ENCODE peak calls at places on chromosomes 1 and 21, in six cellular contexts. O, V, T, N, K and M are unnamed samples.

GRCh38 chr1:110150330-110151174 is at the start of gene SLC6A17:
- DNase-seq in N (no peak), T (peak), O (no peak), K (no peak), V (peak), M (no peak)

GRCh38 chr1:2523891-2524609 is 2.3 kb downstream of the PANK4 start:
- DNase-seq in V (no peak), T (no peak), O (no peak), K (no peak), N (peak), M (no peak)

GRCh38 chr1:235397733-235398132 is 30.5 kb downstream of the TBCE start:
- DNase-seq in T (no peak), O (no peak), N (no peak), K (no peak), V (peak), M (no peak)

GRCh38 chr1:33517596-33518250 is 45.3 kb downstream of the ZSCAN20 start:
- DNase-seq in N (no peak), T (no peak), O (no peak), K (no peak), V (peak), M (no peak)

GRCh38 chr1:63112155-63112914 is 210.0 kb upstream of the FOXD3 start:
- DNase-seq in O (no peak), V (peak), N (no peak), T (peak), K (no peak), M (no peak)

GRCh38 chr1:107599220-107599619 is 365.8 kb downstream of the VAV3 start:
- DNase-seq in N (no peak), K (no peak), T (no peak), O (no peak), V (no peak), M (no peak)

GRCh38 chr1:153058826-153059784 is 1.8 kb upstream of the SPRR2A start:
- DNase-seq in V (no peak), N (no peak), O (no peak), K (no peak), T (no peak), M (no peak)

GRCh38 chr1:4801192-4801924 is 146.9 kb downstream of the AJAP1 start:
- DNase-seq in V (peak), T (no peak), N (no peak), O (peak), K (peak), M (no peak)

GRCh38 chr1:65948609-65949229 is 156.0 kb downstream of the PDE4B start:
- DNase-seq in T (no peak), N (no peak), V (peak), O (no peak), K (no peak), M (no peak)

GRCh38 chr21:43308511-43309283 is 118.2 kb downstream of the SIK1 start:
- DNase-seq in N (no peak), K (peak), T (no peak), V (no peak), O (no peak), M (no peak)

GRCh38 chr1:208025036-208025435 is 114.1 kb upstream of the CD34 start:
- DNase-seq in T (no peak), O (peak), K (no peak), N (no peak), V (peak), M (no peak)

GRCh38 chr1:181986907-181987305 is 74.6 kb downstream of the ZNF648 start:
- DNase-seq in O (no peak), N (no peak), T (no peak), K (no peak), V (no peak), M (no peak)

GRCh38 chr1:31243451-31244286 is 4.0 kb upstream of the NKAIN1 start:
- DNase-seq in N (no peak), K (no peak), V (peak), O (no peak), T (no peak), M (no peak)

GRCh38 chr1:236608930-236609726 is 4.8 kb upstream of the HEATR1 start:
- DNase-seq in N (no peak), V (peak), T (peak), K (no peak), O (peak), M (no peak)

GRCh38 chr1:241423541-241424479 is 66.8 kb upstream of the RGS7 start:
- DNase-seq in V (peak), T (peak), K (no peak), N (no peak), O (no peak), M (no peak)

GRCh38 chr1:116510361-116510760 is 60.5 kb downstream of the CD58 start:
- DNase-seq in N (no peak), T (no peak), O (no peak), K (no peak), V (peak), M (no peak)

GRCh38 chr1:119276558-119276957 is 92.0 kb upstream of the HAO2 start:
- DNase-seq in K (no peak), N (no peak), O (no peak), V (no peak), T (peak), M (peak)

GRCh38 chr1:153277852-153278251 is 18.4 kb downstream of the LORICRIN start:
- DNase-seq in V (no peak), K (no peak), N (no peak), T (no peak), O (no peak), M (no peak)

GRCh38 chr1:98103617-98104284 is 182.9 kb upstream of the DPYD start:
- DNase-seq in K (no peak), O (no peak), V (no peak), T (peak), N (no peak), M (no peak)

GRCh38 chr1:64073705-64074104 is 129.7 kb upstream of the UBE2U start:
- DNase-seq in N (no peak), T (peak), V (no peak), K (no peak), O (peak), M (no peak)

GRCh38 chr1:28602536-28603439 is 10.7 kb downstream of the RAB42 start:
- DNase-seq in T (peak), V (peak), O (peak), K (no peak), N (no peak), M (peak)

GRCh38 chr1:30618335-30618747 is 105.0 kb downstream of the MATN1 start:
- DNase-seq in K (no peak), O (no peak), T (no peak), V (peak), N (no peak), M (no peak)

GRCh38 chr1:17958704-17959103 is 148.9 kb upstream of the IGSF21 start:
- DNase-seq in K (no peak), V (no peak), T (no peak), O (no peak), N (no peak), M (no peak)

GRCh38 chr1:202010042-202011015 is at the start of gene ELF3:
- DNase-seq in T (peak), V (no peak), O (no peak), K (peak), N (no peak), M (peak)

GRCh38 chr1:202009326-202010031 is 908 bp upstream of the ELF3 start:
- DNase-seq in V (peak), T (peak), O (peak), K (peak), N (peak), M (peak)

GRCh38 chr1:202007279-202007678 is 3.1 kb upstream of the ELF3 start:
- DNase-seq in T (no peak), K (no peak), O (no peak), N (no peak), V (no peak), M (no peak)

GRCh38 chr1:202005958-202006357 is 4.4 kb upstream of the ELF3 start:
- DNase-seq in V (no peak), T (no peak), N (no peak), O (no peak), K (no peak), M (no peak)

GRCh38 chr1:202007703-202008489 is 2.5 kb upstream of the ELF3 start:
- DNase-seq in T (no peak), N (no peak), V (no peak), K (peak), O (no peak), M (peak)
- H3K4me3 ChIP-seq in T (no peak), N (no peak), V (no peak), K (peak), O (no peak), M (no peak)

DNA sequence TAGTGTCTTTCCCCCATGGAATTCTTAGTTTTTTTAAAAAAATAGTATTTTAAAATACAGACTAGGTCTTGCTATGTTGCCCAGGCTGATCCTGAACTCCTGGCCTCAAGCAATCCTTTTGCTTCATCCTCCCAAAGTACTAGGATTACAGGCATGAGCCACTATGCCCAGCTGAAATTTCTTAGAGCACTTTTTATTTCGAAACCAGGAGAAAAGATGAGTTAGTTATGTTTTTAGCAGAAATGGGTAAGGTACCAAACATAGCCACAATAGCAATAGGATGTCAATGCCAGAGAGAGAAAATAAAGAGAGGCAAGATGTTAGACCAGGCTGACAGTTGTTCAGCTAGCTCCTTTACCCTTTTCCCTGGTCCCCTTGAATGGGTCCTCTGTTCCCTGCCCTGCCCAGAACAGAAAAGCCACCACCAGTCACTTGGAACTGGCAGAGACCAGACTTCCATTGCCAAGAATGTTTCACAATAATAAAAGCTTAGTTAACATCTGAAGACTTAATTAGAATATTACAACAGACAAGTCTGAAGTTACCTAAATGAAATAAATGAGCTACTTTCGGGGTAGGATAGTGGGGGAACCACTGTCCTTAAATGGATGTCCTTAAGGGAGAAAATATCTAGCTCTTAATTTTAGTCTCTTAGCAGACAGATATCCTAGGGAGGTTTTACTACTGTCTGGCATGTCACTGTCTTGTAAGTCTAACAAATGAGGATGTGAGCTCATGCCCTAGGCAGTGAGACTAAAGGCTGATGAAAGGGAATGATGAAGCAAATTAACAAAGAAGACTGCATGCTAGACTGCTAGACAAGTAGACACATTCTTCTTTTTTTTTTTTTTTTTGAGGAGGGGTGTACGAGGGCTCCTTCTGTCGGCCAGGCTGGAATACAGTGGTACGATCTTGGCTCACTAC is 54.2 kb downstream of the ABL2 start:
- DNase-seq in T (no peak), O (no peak), N (no peak), V (peak), K (no peak), M (peak)
- H3K27ac ChIP-seq in T (no peak), O (no peak), N (no peak), V (no peak), K (peak), M (peak)

GRCh38 chr1:8871965-8872399 is 6.5 kb downstream of the ENO1 start:
- DNase-seq in T (no peak), V (peak), O (no peak), K (no peak), N (no peak), M (no peak)
- H3K4me3 ChIP-seq in T (no peak), V (no peak), O (no peak), K (no peak), N (no peak), M (no peak)

DNA sequence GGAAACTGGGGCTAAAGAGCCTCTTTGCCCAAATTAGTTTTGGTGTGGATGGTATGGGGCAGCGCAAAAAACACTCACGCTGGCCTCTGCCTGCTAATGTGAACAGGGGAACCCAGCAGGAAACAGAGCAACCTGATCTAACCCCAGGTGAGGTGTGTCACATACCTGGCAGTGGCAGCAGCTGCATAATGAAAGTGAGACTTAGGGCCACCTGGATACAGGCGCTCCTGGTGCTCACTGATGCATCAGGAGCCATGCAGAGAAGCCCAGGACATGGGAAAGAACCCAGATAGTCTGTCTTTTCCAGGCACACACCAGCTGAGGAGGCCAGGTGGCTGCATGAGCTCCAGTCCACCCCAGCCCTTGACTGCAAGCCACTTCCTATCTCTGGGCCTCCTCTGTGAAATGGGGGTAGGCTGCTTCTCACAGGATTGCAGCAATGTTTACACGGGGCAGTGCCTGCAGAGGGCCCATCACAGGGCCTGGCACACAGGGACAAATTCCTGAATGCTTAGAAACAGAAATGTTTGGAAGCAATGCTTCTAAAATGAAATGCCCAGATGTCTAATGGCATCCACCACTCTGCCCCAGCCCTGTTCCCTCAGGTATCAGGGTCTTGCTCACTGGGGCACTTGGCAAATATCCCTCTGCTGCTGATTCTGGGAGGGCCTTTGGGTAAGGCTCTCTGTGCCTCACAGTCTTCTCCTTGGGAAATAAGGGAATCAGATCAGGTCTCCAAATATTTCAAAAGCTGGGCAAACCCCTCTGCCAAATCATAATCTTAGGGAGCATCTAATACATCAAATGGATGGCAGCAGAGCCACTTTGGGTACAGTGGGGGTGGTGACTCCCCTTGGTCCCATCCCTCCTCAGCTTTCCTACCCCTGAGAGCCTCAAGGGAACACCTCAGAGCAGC is 19.9 kb downstream of the DHCR24 start:
- DNase-seq in V (no peak), O (no peak), K (no peak), N (no peak), T (no peak), M (no peak)
- H3K27ac ChIP-seq in V (no peak), O (no peak), K (peak), N (no peak), T (no peak), M (no peak)

DNA sequence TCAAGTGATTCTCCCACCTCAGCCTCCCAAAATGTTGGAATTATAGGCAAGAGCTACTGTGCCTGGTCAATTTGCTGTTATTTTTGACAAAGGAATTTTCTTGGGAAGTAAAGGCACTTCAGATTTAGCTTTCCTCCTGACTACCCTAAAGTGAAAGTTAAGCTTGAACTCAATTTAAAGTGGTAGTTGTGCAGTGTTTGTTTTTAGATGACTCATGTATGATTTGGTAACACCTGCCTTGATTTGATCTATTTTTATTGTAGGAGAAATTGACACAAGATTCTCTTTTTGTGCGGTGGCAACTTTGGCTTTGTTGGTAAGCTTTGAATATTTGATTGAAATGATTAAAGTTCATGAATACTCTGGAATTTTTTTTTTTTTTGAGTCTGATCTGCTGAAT is 5.0 kb downstream of the RABGGTB start:
- DNase-seq in K (no peak), V (peak), O (no peak), T (no peak), N (no peak), M (no peak)
- H3K4me3 ChIP-seq in K (no peak), V (peak), O (no peak), T (no peak), N (no peak), M (no peak)

DNA sequence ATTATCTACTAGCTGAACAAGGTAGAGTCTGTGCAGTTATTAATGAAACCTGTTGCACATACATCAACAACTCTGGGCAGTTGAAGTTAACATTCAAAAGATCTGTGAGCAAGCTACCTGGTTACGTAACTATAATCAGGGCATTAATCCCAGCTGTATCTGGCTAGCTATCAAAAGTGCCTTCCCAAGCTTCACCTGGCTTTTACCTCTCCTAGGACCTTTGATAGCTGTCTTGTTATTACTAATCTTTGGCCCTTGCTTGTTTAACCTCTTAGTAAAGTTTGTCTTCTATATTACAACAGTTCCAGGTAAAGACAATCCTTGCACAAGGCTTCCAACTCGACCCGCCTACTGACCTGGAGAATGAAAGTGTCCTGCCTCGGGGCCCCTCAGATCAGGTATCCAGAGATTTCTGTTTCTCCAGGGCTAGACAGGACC is 29.6 kb upstream of the SLC6A9 start:
- DNase-seq in V (no peak), N (no peak), T (no peak), O (no peak), K (no peak), M (no peak)
- H3K27ac ChIP-seq in V (no peak), N (no peak), T (no peak), O (no peak), K (no peak), M (no peak)

GRCh38 chr1:226589008-226589733 is 40.6 kb downstream of the STUM start:
- DNase-seq in O (no peak), V (no peak), N (no peak), K (no peak), T (no peak), M (no peak)
- H3K4me3 ChIP-seq in O (no peak), V (no peak), N (no peak), K (no peak), T (no peak), M (no peak)

GRCh38 chr1:226370144-226370923 is 37.6 kb downstream of the PARP1 start:
- DNase-seq in K (no peak), N (no peak), V (no peak), T (no peak), O (no peak), M (no peak)
- H3K27ac ChIP-seq in K (no peak), N (no peak), V (no peak), T (no peak), O (no peak), M (no peak)